ENCODE peak calls at places on chromosomes 12 and 14, in eight cellular contexts. T is cardiac fibroblast; U is stimulated activated CD8-positive, alpha-beta memory T cell treated with anti-CD3 and anti-CD28 coated beads, Interleukin-2, amount 100 ng/mL, for 1 hour; N is mucosa of descending colon; X is M059J; B is AG10803; L is erythroblast; Y is psoas muscle. R is an unnamed sample.

GRCh38 chr14:74077401-74077800 is 6.9 kb downstream of the ALDH6A1 start:
- DNase-seq in T (no peak), Y (no peak), U (no peak), B (no peak), X (no peak), N (no peak), L (no peak), R (no peak)

GRCh38 chr14:99775351-99775750 is 17.9 kb upstream of the EML1 start:
- DNase-seq in X (no peak), Y (no peak), T (no peak), N (no peak), L (no peak), B (no peak), U (no peak), R (no peak)

GRCh38 chr12:6708968-6709394 is 8.4 kb upstream of the PIANP start:
- DNase-seq in Y (no peak), L (no peak), T (no peak), B (no peak), U (no peak), N (no peak), X (no peak), R (no peak)

GRCh38 chr12:65918057-65918456 is 93.8 kb downstream of the HMGA2 start:
- DNase-seq in B (no peak), T (no peak), Y (no peak), L (no peak), X (no peak), N (no peak), U (no peak), R (no peak)

GRCh38 chr12:9065607-9065856 is 50.2 kb downstream of the A2M start:
- DNase-seq in U (no peak), X (no peak), Y (no peak), N (no peak), B (no peak), T (no peak), L (no peak), R (no peak)

GRCh38 chr12:14577344-14577743 is 9.7 kb upstream of the PLBD1 start:
- DNase-seq in L (no peak), X (peak), B (peak), N (no peak), Y (no peak), U (no peak), T (peak), R (no peak)

GRCh38 chr12:2401040-2401439 is 348.3 kb downstream of the CACNA1C start:
- DNase-seq in L (no peak), X (no peak), U (no peak), N (no peak), Y (peak), T (no peak), B (no peak), R (no peak)

GRCh38 chr14:101715209-101716076 is 46.1 kb upstream of the PPP2R5C start:
- DNase-seq in B (no peak), Y (no peak), U (no peak), N (no peak), L (no peak), T (no peak), X (no peak), R (no peak)

GRCh38 chr12:130493951-130494350 is 156.3 kb downstream of the PIWIL1 start:
- DNase-seq in N (no peak), T (no peak), B (no peak), U (no peak), L (no peak), Y (no peak), X (no peak), R (no peak)

GRCh38 chr12:2332266-2332665 is 279.5 kb downstream of the CACNA1C start:
- DNase-seq in B (peak), Y (no peak), L (no peak), T (peak), U (no peak), X (no peak), N (no peak), R (no peak)

GRCh38 chr12:53344824-53345485 is 8.8 kb upstream of the SP7 start:
- DNase-seq in Y (peak), T (peak), B (peak), X (peak), U (peak), L (peak), N (peak), R (peak)

GRCh38 chr12:107454431-107454830 is 231.2 kb upstream of the PWP1 start:
- DNase-seq in U (no peak), L (no peak), T (no peak), B (no peak), N (no peak), X (no peak), Y (no peak), R (no peak)

GRCh38 chr12:113815031-113815430 is 151.1 kb downstream of the RBM19 start:
- DNase-seq in T (no peak), Y (no peak), X (peak), N (no peak), U (no peak), L (no peak), B (no peak), R (no peak)

GRCh38 chr12:26319511-26319910 is 124.1 kb downstream of the SSPN start:
- DNase-seq in U (no peak), L (no peak), N (no peak), Y (peak), B (peak), X (peak), T (peak), R (no peak)

GRCh38 chr14:104747876-104748275 is 5.1 kb upstream of the SIVA1 start:
- DNase-seq in B (no peak), U (no peak), L (no peak), T (no peak), X (no peak), N (peak), Y (peak), R (peak)

GRCh38 chr12:121287267-121287954 is 9.1 kb downstream of the CAMKK2 start:
- DNase-seq in N (no peak), T (peak), U (no peak), L (no peak), B (peak), X (no peak), Y (no peak), R (no peak)

GRCh38 chr12:119870462-119870861 is 6.7 kb downstream of the CIT start:
- DNase-seq in N (no peak), L (peak), T (peak), X (peak), Y (no peak), B (peak), U (no peak), R (no peak)

GRCh38 chr14:91142214-91142668 is 28.4 kb downstream of the DGLUCY start:
- DNase-seq in U (no peak), N (no peak), Y (no peak), T (no peak), L (no peak), B (no peak), X (no peak), R (no peak)